ENCODE peak calls at places on chromosomes 13 and 19, in five cellular contexts. One of them, this sample, is unnamed. For H3K4me1, the result is how much of the 10 kb centered on the place peaks cover.

GRCh38 chr13:107119989-107120881 is 552.3 kb upstream of the ARGLU1 start:
- DNase-seq in left ventricle myocardium inferior: no peak
- DNase-seq in heart left ventricle: no peak
- DNase-seq in cardiac muscle cell: no peak
- DNase-seq in breast epithelium: no peak
- DNase-seq in this sample: no peak

GRCh38 chr13:32824671-32825070 is 191.6 kb upstream of the KL start:
- DNase-seq in left ventricle myocardium inferior: no peak
- DNase-seq in heart left ventricle: no peak
- DNase-seq in cardiac muscle cell: peak
- DNase-seq in breast epithelium: no peak
- DNase-seq in this sample: no peak

GRCh38 chr13:42486711-42487198 is 87.2 kb upstream of the TNFSF11 start:
- DNase-seq in left ventricle myocardium inferior: no peak
- DNase-seq in heart left ventricle: no peak
- DNase-seq in cardiac muscle cell: peak
- DNase-seq in breast epithelium: no peak
- DNase-seq in this sample: no peak

GRCh38 chr13:23728807-23729206 is 158.6 kb downstream of the TNFRSF19 start:
- DNase-seq in left ventricle myocardium inferior: no peak
- DNase-seq in heart left ventricle: no peak
- DNase-seq in cardiac muscle cell: no peak
- DNase-seq in breast epithelium: peak
- DNase-seq in this sample: no peak

GRCh38 chr19:19704836-19705235 is 28.1 kb downstream of the ZNF14 start:
- DNase-seq in left ventricle myocardium inferior: no peak
- DNase-seq in heart left ventricle: no peak
- DNase-seq in cardiac muscle cell: no peak
- DNase-seq in breast epithelium: no peak
- DNase-seq in this sample: no peak

GRCh38 chr13:99908129-99908805 is 63.3 kb downstream of the ZIC5 start:
- DNase-seq in left ventricle myocardium inferior: no peak
- DNase-seq in heart left ventricle: no peak
- DNase-seq in cardiac muscle cell: no peak
- DNase-seq in breast epithelium: no peak
- DNase-seq in this sample: no peak

GRCh38 chr19:55626350-55626749 is 2.0 kb upstream of the ZNF784 start:
- DNase-seq in left ventricle myocardium inferior: no peak
- DNase-seq in heart left ventricle: no peak
- DNase-seq in cardiac muscle cell: no peak
- DNase-seq in breast epithelium: no peak
- DNase-seq in this sample: no peak

GRCh38 chr19:55436847-55437246 is 6.3 kb downstream of the SHISA7 start:
- DNase-seq in left ventricle myocardium inferior: no peak
- DNase-seq in heart left ventricle: no peak
- DNase-seq in cardiac muscle cell: no peak
- DNase-seq in breast epithelium: no peak
- DNase-seq in this sample: no peak

GRCh38 chr19:46731007-46731501 is 14.1 kb upstream of the PRKD2 start:
- DNase-seq in left ventricle myocardium inferior: no peak
- DNase-seq in heart left ventricle: no peak
- DNase-seq in cardiac muscle cell: peak
- DNase-seq in breast epithelium: no peak
- DNase-seq in this sample: no peak

GRCh38 chr19:13027031-13027430 is 31.8 kb downstream of the NFIX start:
- DNase-seq in left ventricle myocardium inferior: no peak
- DNase-seq in heart left ventricle: no peak
- DNase-seq in cardiac muscle cell: no peak
- DNase-seq in breast epithelium: no peak
- DNase-seq in this sample: no peak

GRCh38 chr13:51912091-51912490 is 50.3 kb downstream of the CCDC70 start:
- DNase-seq in left ventricle myocardium inferior: no peak
- DNase-seq in heart left ventricle: no peak
- DNase-seq in cardiac muscle cell: no peak
- DNase-seq in breast epithelium: no peak
- DNase-seq in this sample: peak

GRCh38 chr13:32428581-32429072 is 697 bp upstream of the N4BP2L1 start:
- DNase-seq in left ventricle myocardium inferior: no peak
- DNase-seq in heart left ventricle: no peak
- DNase-seq in cardiac muscle cell: no peak
- DNase-seq in breast epithelium: no peak
- DNase-seq in this sample: no peak

GRCh38 chr13:113965383-113965874 is 8.4 kb downstream of the C13orf46 start:
- DNase-seq in left ventricle myocardium inferior: no peak
- DNase-seq in heart left ventricle: no peak
- DNase-seq in cardiac muscle cell: no peak
- DNase-seq in breast epithelium: no peak
- DNase-seq in this sample: no peak

GRCh38 chr13:29679357-29680050 is 84.0 kb upstream of the SLC7A1 start:
- DNase-seq in left ventricle myocardium inferior: peak
- DNase-seq in heart left ventricle: peak
- DNase-seq in cardiac muscle cell: peak
- DNase-seq in breast epithelium: no peak
- DNase-seq in this sample: peak

GRCh38 chr19:38765214-38765613 is 8.1 kb downstream of the LGALS7 start:
- DNase-seq in left ventricle myocardium inferior: no peak
- DNase-seq in heart left ventricle: no peak
- DNase-seq in cardiac muscle cell: no peak
- DNase-seq in breast epithelium: no peak
- DNase-seq in this sample: no peak
- H3K4me1 ChIP-seq in left ventricle myocardium inferior: under half
- H3K4me1 ChIP-seq in heart left ventricle: under half
- H3K4me1 ChIP-seq in cardiac muscle cell: under half
- H3K4me1 ChIP-seq in breast epithelium: under half
- H3K4me1 ChIP-seq in this sample: under half

DNA sequence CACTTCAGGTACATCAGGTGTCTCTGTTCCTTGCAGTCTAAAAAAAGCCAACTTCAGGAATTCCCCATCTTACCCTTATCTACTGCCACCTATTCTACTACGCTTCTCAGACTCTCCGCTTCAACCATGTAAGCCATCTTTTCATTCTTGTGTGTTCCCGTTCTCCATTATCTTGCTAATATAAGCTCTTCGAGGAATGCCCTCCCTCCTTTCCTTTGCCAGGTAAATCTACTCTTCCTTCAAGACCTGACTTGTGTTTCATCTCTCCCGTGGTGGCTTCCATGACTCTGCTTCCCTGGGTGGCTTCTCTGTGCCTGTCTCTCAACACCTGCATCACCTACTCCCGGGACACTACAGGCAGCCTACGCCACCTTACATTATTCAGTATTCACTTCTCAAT is 42.3 kb upstream of the MEDAG start:
- DNase-seq in left ventricle myocardium inferior: no peak
- DNase-seq in heart left ventricle: no peak
- DNase-seq in cardiac muscle cell: no peak
- DNase-seq in breast epithelium: no peak
- DNase-seq in this sample: no peak
- TF ChIP-seq CTCF in left ventricle myocardium inferior: no peak
- TF ChIP-seq CTCF in heart left ventricle: no peak
- TF ChIP-seq CTCF in cardiac muscle cell: no peak
- TF ChIP-seq CTCF in breast epithelium: no peak
- TF ChIP-seq CTCF in this sample: no peak

GRCh38 chr13:110305544-110305943 is 1.4 kb downstream of the COL4A1 start:
- DNase-seq in left ventricle myocardium inferior: no peak
- DNase-seq in heart left ventricle: no peak
- DNase-seq in cardiac muscle cell: no peak
- DNase-seq in breast epithelium: no peak
- DNase-seq in this sample: no peak
- H3K4me1 ChIP-seq in left ventricle myocardium inferior: half or more
- H3K4me1 ChIP-seq in heart left ventricle: under half
- H3K4me1 ChIP-seq in cardiac muscle cell: under half
- H3K4me1 ChIP-seq in breast epithelium: under half
- H3K4me1 ChIP-seq in this sample: under half

GRCh38 chr13:93004919-93005318 is 221.7 kb upstream of the GPC6 start:
- DNase-seq in left ventricle myocardium inferior: no peak
- DNase-seq in heart left ventricle: no peak
- DNase-seq in cardiac muscle cell: peak
- DNase-seq in breast epithelium: no peak
- DNase-seq in this sample: no peak
- TF ChIP-seq CTCF in left ventricle myocardium inferior: no peak
- TF ChIP-seq CTCF in heart left ventricle: no peak
- TF ChIP-seq CTCF in cardiac muscle cell: peak
- TF ChIP-seq CTCF in breast epithelium: no peak
- TF ChIP-seq CTCF in this sample: no peak

GRCh38 chr19:41299755-41300089 is 10.2 kb upstream of the CCDC97 start:
- DNase-seq in left ventricle myocardium inferior: peak
- DNase-seq in heart left ventricle: peak
- DNase-seq in cardiac muscle cell: peak
- DNase-seq in breast epithelium: no peak
- DNase-seq in this sample: no peak
- H3K4me1 ChIP-seq in left ventricle myocardium inferior: half or more
- H3K4me1 ChIP-seq in heart left ventricle: under half
- H3K4me1 ChIP-seq in cardiac muscle cell: half or more
- H3K4me1 ChIP-seq in breast epithelium: under half
- H3K4me1 ChIP-seq in this sample: under half

GRCh38 chr19:21970466-21970865 is 40.3 kb downstream of the ZNF208 start:
- DNase-seq in left ventricle myocardium inferior: no peak
- DNase-seq in heart left ventricle: no peak
- DNase-seq in cardiac muscle cell: no peak
- DNase-seq in breast epithelium: no peak
- DNase-seq in this sample: no peak
- TF ChIP-seq CTCF in left ventricle myocardium inferior: no peak
- TF ChIP-seq CTCF in heart left ventricle: no peak
- TF ChIP-seq CTCF in cardiac muscle cell: no peak
- TF ChIP-seq CTCF in breast epithelium: no peak
- TF ChIP-seq CTCF in this sample: no peak

GRCh38 chr19:18306209-18306902 is 16.5 kb downstream of the LSM4 start:
- DNase-seq in left ventricle myocardium inferior: no peak
- DNase-seq in heart left ventricle: no peak
- DNase-seq in cardiac muscle cell: no peak
- DNase-seq in breast epithelium: no peak
- DNase-seq in this sample: no peak

GRCh38 chr19:18309525-18310064 is 13.3 kb downstream of the LSM4 start:
- DNase-seq in left ventricle myocardium inferior: no peak
- DNase-seq in heart left ventricle: no peak
- DNase-seq in cardiac muscle cell: no peak
- DNase-seq in breast epithelium: no peak
- DNase-seq in this sample: no peak

GRCh38 chr19:18308948-18309325 is 13.9 kb downstream of the LSM4 start:
- DNase-seq in left ventricle myocardium inferior: no peak
- DNase-seq in heart left ventricle: no peak
- DNase-seq in cardiac muscle cell: no peak
- DNase-seq in breast epithelium: no peak
- DNase-seq in this sample: no peak

GRCh38 chr19:18306903-18307681 is 15.8 kb downstream of the LSM4 start:
- DNase-seq in left ventricle myocardium inferior: no peak
- DNase-seq in heart left ventricle: no peak
- DNase-seq in cardiac muscle cell: no peak
- DNase-seq in breast epithelium: no peak
- DNase-seq in this sample: no peak

GRCh38 chr19:18308051-18308947 is 14.6 kb downstream of the LSM4 start:
- DNase-seq in left ventricle myocardium inferior: no peak
- DNase-seq in heart left ventricle: no peak
- DNase-seq in cardiac muscle cell: no peak
- DNase-seq in breast epithelium: no peak
- DNase-seq in this sample: no peak
- H3K4me1 ChIP-seq in left ventricle myocardium inferior: under half
- H3K4me1 ChIP-seq in heart left ventricle: under half
- H3K4me1 ChIP-seq in cardiac muscle cell: under half
- H3K4me1 ChIP-seq in breast epithelium: under half
- H3K4me1 ChIP-seq in this sample: under half

GRCh38 chr13:39894586-39894985 is 239.1 kb downstream of the COG6 start:
- DNase-seq in left ventricle myocardium inferior: no peak
- DNase-seq in heart left ventricle: no peak
- DNase-seq in cardiac muscle cell: no peak
- DNase-seq in breast epithelium: no peak
- DNase-seq in this sample: no peak

GRCh38 chr13:39897636-39898035 is 242.2 kb downstream of the COG6 start:
- DNase-seq in left ventricle myocardium inferior: no peak
- DNase-seq in heart left ventricle: no peak
- DNase-seq in cardiac muscle cell: peak
- DNase-seq in breast epithelium: no peak
- DNase-seq in this sample: no peak

GRCh38 chr13:39893808-39894207 is 238.3 kb downstream of the COG6 start:
- DNase-seq in left ventricle myocardium inferior: no peak
- DNase-seq in heart left ventricle: no peak
- DNase-seq in cardiac muscle cell: no peak
- DNase-seq in breast epithelium: no peak
- DNase-seq in this sample: peak

GRCh38 chr13:39892731-39893293 is 237.3 kb downstream of the COG6 start:
- DNase-seq in left ventricle myocardium inferior: peak
- DNase-seq in heart left ventricle: peak
- DNase-seq in cardiac muscle cell: peak
- DNase-seq in breast epithelium: no peak
- DNase-seq in this sample: peak

DNA sequence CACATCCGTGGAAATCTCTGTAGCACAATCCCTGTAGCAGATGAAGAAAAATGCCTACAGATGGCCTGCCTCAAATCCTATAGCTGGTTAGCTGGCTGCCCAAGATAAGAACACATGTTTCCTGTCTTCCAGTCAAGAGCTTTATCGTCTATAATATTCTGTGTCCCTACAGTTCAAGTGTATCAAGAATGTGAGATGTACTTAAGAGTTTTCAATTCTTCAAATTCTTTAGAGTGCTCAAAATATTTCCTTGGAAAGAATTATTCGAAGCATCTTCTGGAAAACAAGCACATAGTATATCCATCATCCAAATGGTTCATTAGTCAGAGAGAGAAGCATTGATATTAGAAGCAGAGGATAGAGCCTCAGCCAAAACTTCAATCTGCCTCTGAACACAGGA is 239.8 kb downstream of the COG6 start:
- DNase-seq in left ventricle myocardium inferior: no peak
- DNase-seq in heart left ventricle: no peak
- DNase-seq in cardiac muscle cell: peak
- DNase-seq in breast epithelium: no peak
- DNase-seq in this sample: no peak
- TF ChIP-seq CTCF in left ventricle myocardium inferior: no peak
- TF ChIP-seq CTCF in heart left ventricle: no peak
- TF ChIP-seq CTCF in cardiac muscle cell: no peak
- TF ChIP-seq CTCF in breast epithelium: no peak
- TF ChIP-seq CTCF in this sample: no peak

GRCh38 chr13:59480857-59481256 is 682.9 kb downstream of the DIAPH3 start:
- DNase-seq in left ventricle myocardium inferior: no peak
- DNase-seq in heart left ventricle: no peak
- DNase-seq in cardiac muscle cell: no peak
- DNase-seq in breast epithelium: no peak
- DNase-seq in this sample: no peak
- H3K4me1 ChIP-seq in left ventricle myocardium inferior: half or more
- H3K4me1 ChIP-seq in heart left ventricle: under half
- H3K4me1 ChIP-seq in cardiac muscle cell: under half
- H3K4me1 ChIP-seq in breast epithelium: under half
- H3K4me1 ChIP-seq in this sample: under half